ENCODE peak calls at places on chromosomes 7 and 10, in seven cellular contexts. Q is stomach, E is SK-N-SH, D is GM23338, X is transverse colon, L is HL-60, N is vagina. C is an unnamed sample. For H3K27me3, the result is how much of the 10 kb centered on the place peaks cover.

GRCh38 chr7:69334706-69335105 is 263.6 kb upstream of the AUTS2 start:
- DNase-seq in Q (no peak), E (no peak), D (no peak), X (no peak), L (no peak), N (no peak), C (no peak)

GRCh38 chr7:147541261-147541660 is 1049.3 kb upstream of the C7orf33 start:
- DNase-seq in Q (no peak), E (no peak), D (no peak), X (no peak), L (no peak), N (no peak), C (no peak)

GRCh38 chr7:89687266-89687665 is 467.0 kb upstream of the STEAP1 start:
- DNase-seq in Q (no peak), E (no peak), D (no peak), X (no peak), L (no peak), N (no peak), C (no peak)

GRCh38 chr7:85851571-85852193 is 664.8 kb upstream of the SEMA3D start:
- DNase-seq in Q (no peak), E (peak), D (peak), X (no peak), L (no peak), N (no peak), C (no peak)

GRCh38 chr10:118990326-118990725 is 39.2 kb upstream of the NANOS1 start:
- DNase-seq in Q (no peak), E (no peak), D (no peak), X (no peak), L (no peak), N (no peak), C (no peak)

GRCh38 chr10:116271593-116272496 is 1.2 kb downstream of the GFRA1 start:
- DNase-seq in Q (no peak), E (peak), D (peak), X (no peak), L (no peak), N (no peak), C (peak)

GRCh38 chr7:5086256-5086655 is 40.6 kb downstream of the RBAK start:
- DNase-seq in Q (no peak), E (no peak), D (no peak), X (no peak), L (no peak), N (no peak), C (no peak)

GRCh38 chr7:7931626-7932025 is 37.0 kb upstream of the GLCCI1 start:
- DNase-seq in Q (no peak), E (no peak), D (no peak), X (no peak), L (no peak), N (no peak), C (no peak)

GRCh38 chr7:7490003-7490402 is 45.7 kb downstream of the COL28A1 start:
- DNase-seq in Q (no peak), E (no peak), D (no peak), X (no peak), L (no peak), N (no peak), C (no peak)

GRCh38 chr7:55964261-55964801 is at the start of gene NIPSNAP2:
- DNase-seq in Q (peak), E (peak), D (peak), X (peak), L (peak), N (no peak), C (peak)

GRCh38 chr7:38463277-38464224 is 167.6 kb downstream of the AMPH start:
- DNase-seq in Q (peak), E (no peak), D (no peak), X (peak), L (no peak), N (no peak), C (peak)

GRCh38 chr7:149284850-149285580 is 23.0 kb downstream of the ZNF783 start:
- DNase-seq in Q (peak), E (peak), D (peak), X (peak), L (peak), N (peak), C (peak)

GRCh38 chr7:152887191-152887590 is 127.6 kb downstream of the ACTR3B start:
- DNase-seq in Q (peak), E (no peak), D (no peak), X (no peak), L (no peak), N (no peak), C (no peak)

GRCh38 chr7:112157072-112157471 is 49.1 kb downstream of the DOCK4 start:
- DNase-seq in Q (no peak), E (no peak), D (no peak), X (no peak), L (no peak), N (no peak), C (no peak)

GRCh38 chr10:22825841-22826240 is 102.0 kb upstream of the ARMC3 start:
- DNase-seq in Q (no peak), E (peak), D (peak), X (peak), L (no peak), N (no peak), C (no peak)

GRCh38 chr10:97333601-97334369 is 744 bp downstream of the FRAT2 start:
- DNase-seq in Q (peak), E (peak), D (peak), X (peak), L (peak), N (no peak), C (peak)

GRCh38 chr10:69741671-69742355 is 59.9 kb upstream of the COL13A1 start:
- DNase-seq in Q (no peak), E (no peak), D (no peak), X (no peak), L (no peak), N (no peak), C (no peak)

GRCh38 chr7:91239171-91239604 is 25.0 kb upstream of the FZD1 start:
- DNase-seq in Q (no peak), E (no peak), D (no peak), X (no peak), L (peak), N (no peak), C (no peak)

GRCh38 chr7:66790219-66790618 is 49.7 kb downstream of the RABGEF1 start:
- DNase-seq in Q (no peak), E (no peak), D (no peak), X (no peak), L (no peak), N (no peak), C (no peak)

GRCh38 chr7:116857052-116857451 is 5.3 kb upstream of the CAPZA2 start:
- DNase-seq in Q (no peak), E (no peak), D (peak), X (no peak), L (no peak), N (no peak), C (no peak)

GRCh38 chr7:47610506-47611044 is 28.7 kb upstream of the TNS3 start:
- DNase-seq in Q (no peak), E (no peak), D (no peak), X (no peak), L (no peak), N (no peak), C (no peak)

GRCh38 chr7:86598721-86599120 is 45.0 kb upstream of the GRM3 start:
- DNase-seq in Q (no peak), E (no peak), D (peak), X (no peak), L (no peak), N (no peak), C (no peak)

GRCh38 chr10:132616170-132616994 is 78.8 kb downstream of the INPP5A start:
- DNase-seq in Q (no peak), E (no peak), D (no peak), X (no peak), L (no peak), N (no peak), C (no peak)

GRCh38 chr7:86600506-86601290 is 43.0 kb upstream of the GRM3 start:
- DNase-seq in Q (no peak), E (no peak), D (peak), X (no peak), L (no peak), N (no peak), C (no peak)

GRCh38 chr7:154910977-154911376 is 91.9 kb downstream of the PAXIP1 start:
- DNase-seq in Q (no peak), E (no peak), D (no peak), X (no peak), L (no peak), N (no peak), C (no peak)

GRCh38 chr7:106620681-106621080 is 40.3 kb downstream of the CCDC71L start:
- DNase-seq in Q (no peak), E (no peak), D (no peak), X (no peak), L (no peak), N (no peak), C (no peak)

GRCh38 chr7:2968176-2968575 is 75.5 kb downstream of the CARD11 start:
- DNase-seq in Q (peak), E (no peak), D (no peak), X (no peak), L (no peak), N (no peak), C (peak)

GRCh38 chr10:30770229-30770628 is 140.7 kb upstream of the LYZL2 start:
- DNase-seq in Q (no peak), E (no peak), D (no peak), X (no peak), L (no peak), N (no peak), C (no peak)

GRCh38 chr7:70028620-70029019 is 430.3 kb downstream of the AUTS2 start:
- DNase-seq in Q (no peak), E (no peak), D (no peak), X (no peak), L (no peak), N (no peak), C (no peak)

GRCh38 chr10:128286413-128287097 is 160.3 kb upstream of the MKI67 start:
- DNase-seq in Q (no peak), E (peak), D (peak), X (no peak), L (no peak), N (no peak), C (no peak)

GRCh38 chr7:113100091-113100723 is 13.6 kb upstream of the GPR85 start:
- DNase-seq in Q (peak), E (peak), D (no peak), X (no peak), L (no peak), N (no peak), C (peak)

GRCh38 chr10:48839809-48840679 is 99.6 kb downstream of the LRRC18 start:
- DNase-seq in Q (no peak), E (no peak), D (no peak), X (no peak), L (no peak), N (no peak), C (no peak)

GRCh38 chr10:33032354-33033254 is 74.6 kb upstream of the ITGB1 start:
- DNase-seq in Q (no peak), E (no peak), D (no peak), X (no peak), L (no peak), N (no peak), C (no peak)

GRCh38 chr7:130364446-130364845 is 15.8 kb upstream of the CPA1 start:
- DNase-seq in Q (no peak), E (no peak), D (no peak), X (no peak), L (no peak), N (no peak), C (peak)

GRCh38 chr7:151115121-151115835 is 29.0 kb downstream of the AGAP3 start:
- DNase-seq in Q (no peak), E (peak), D (peak), X (no peak), L (no peak), N (no peak), C (no peak)

GRCh38 chr7:48887500-48887899 is 36.8 kb upstream of the CDC14C start:
- DNase-seq in Q (no peak), E (no peak), D (no peak), X (no peak), L (no peak), N (no peak), C (no peak)

GRCh38 chr10:68876246-68876918 is 24.7 kb upstream of the DDX50 start:
- DNase-seq in Q (no peak), E (no peak), D (no peak), X (peak), L (no peak), N (no peak), C (no peak)

GRCh38 chr10:116723428-116724281 is 18.7 kb downstream of the HSPA12A start:
- DNase-seq in Q (no peak), E (no peak), D (no peak), X (no peak), L (no peak), N (no peak), C (peak)

GRCh38 chr10:129955591-129956284 is 8.3 kb downstream of the EBF3 start:
- DNase-seq in Q (no peak), E (no peak), D (no peak), X (no peak), L (no peak), N (no peak), C (no peak)

DNA sequence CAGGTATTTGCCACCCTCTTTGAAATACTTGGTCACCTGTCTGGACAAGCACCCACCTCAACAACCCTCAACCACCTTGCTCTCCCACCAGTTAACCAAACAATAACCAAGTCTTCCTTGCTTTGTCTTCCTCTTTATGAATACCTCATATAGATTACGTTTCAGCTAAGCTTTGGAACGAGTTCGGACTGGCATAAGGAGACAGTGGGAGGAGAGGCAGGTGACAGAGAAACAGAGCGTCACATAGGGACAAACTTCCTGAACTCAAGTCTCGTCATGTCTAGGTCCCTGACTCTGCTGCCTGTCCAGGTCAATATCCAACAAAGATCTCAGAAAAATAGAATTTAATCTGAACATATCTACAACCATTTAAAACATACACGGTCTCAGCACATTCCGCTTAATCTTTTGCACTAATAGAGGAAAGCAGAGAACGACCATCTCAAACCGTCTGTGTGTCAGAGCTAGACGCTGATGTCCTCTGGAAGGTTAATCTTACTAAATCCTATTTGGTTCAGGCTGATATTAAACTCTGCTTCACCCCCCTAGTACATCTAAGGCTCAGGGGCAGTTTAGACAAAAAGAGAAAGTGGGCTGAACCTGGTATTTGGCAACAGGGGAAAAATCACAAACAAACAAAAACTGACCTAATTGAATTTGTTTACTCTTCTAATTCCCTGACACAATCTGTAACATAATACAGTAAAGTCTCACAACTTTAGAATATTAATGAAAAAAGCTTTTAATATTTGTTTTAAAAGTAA is 26.4 kb upstream of the SVOPL start:
- DNase-seq in Q (no peak), E (no peak), D (no peak), X (no peak), L (no peak), N (no peak), C (no peak)
- TF ChIP-seq POLR2AphosphoS5 in Q (no peak), E (no peak), D (no peak), X (no peak), L (no peak), N (no peak), C (no peak)

GRCh38 chr10:77191324-77192049 is 446.1 kb downstream of the KCNMA1 start:
- DNase-seq in Q (no peak), E (no peak), D (no peak), X (no peak), L (no peak), N (no peak), C (no peak)
- H3K27me3 ChIP-seq in Q (under half), E (under half), D (under half), X (under half), L (under half), N (under half), C (under half)

GRCh38 chr10:58435297-58435696 is 50.1 kb downstream of the TFAM start:
- DNase-seq in Q (no peak), E (no peak), D (peak), X (peak), L (no peak), N (no peak), C (no peak)
- TF ChIP-seq POLR2AphosphoS5 in Q (no peak), E (no peak), D (no peak), X (no peak), L (no peak), N (no peak), C (peak)

GRCh38 chr7:14418633-14419032 is 429.2 kb upstream of the ETV1 start:
- DNase-seq in Q (no peak), E (no peak), D (no peak), X (no peak), L (no peak), N (no peak), C (no peak)

GRCh38 chr7:14424675-14425074 is 435.2 kb upstream of the ETV1 start:
- DNase-seq in Q (no peak), E (no peak), D (no peak), X (no peak), L (no peak), N (no peak), C (no peak)

GRCh38 chr7:14414274-14414986 is 425.0 kb upstream of the ETV1 start:
- DNase-seq in Q (no peak), E (no peak), D (no peak), X (no peak), L (no peak), N (no peak), C (no peak)

GRCh38 chr7:14420768-14421167 is 431.3 kb upstream of the ETV1 start:
- DNase-seq in Q (no peak), E (no peak), D (peak), X (no peak), L (no peak), N (no peak), C (no peak)

DNA sequence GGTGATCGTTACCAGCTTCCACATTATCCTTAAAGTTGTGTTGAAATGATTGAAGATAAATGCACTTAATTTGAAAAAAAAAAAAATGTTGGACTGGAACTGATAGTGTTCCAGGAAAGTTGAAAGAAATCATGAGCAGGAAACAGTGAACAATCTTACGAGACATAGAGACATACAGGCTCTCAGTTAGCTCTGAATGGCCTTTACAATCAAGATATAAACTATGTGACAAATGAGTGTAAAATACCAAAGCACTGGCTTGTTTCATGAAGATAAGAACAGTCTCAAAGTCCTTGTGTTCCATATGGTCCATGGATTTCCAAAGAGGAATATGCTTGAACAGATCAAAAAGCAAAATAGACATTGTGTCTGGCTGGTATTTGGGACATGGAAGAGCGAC is 430.1 kb upstream of the ETV1 start:
- DNase-seq in Q (no peak), E (no peak), D (no peak), X (no peak), L (no peak), N (no peak), C (no peak)
- H3K27me3 ChIP-seq in Q (under half), E (under half), D (under half), X (under half), L (under half), N (under half), C (under half)

GRCh38 chr10:113562108-113562507 is 9.3 kb downstream of the HABP2 start:
- DNase-seq in Q (no peak), E (no peak), D (no peak), X (no peak), L (no peak), N (no peak), C (no peak)

GRCh38 chr10:113561214-113561613 is 8.4 kb downstream of the HABP2 start:
- DNase-seq in Q (no peak), E (no peak), D (no peak), X (no peak), L (no peak), N (no peak), C (no peak)

GRCh38 chr10:113557389-113558321 is 4.8 kb downstream of the HABP2 start:
- DNase-seq in Q (no peak), E (peak), D (peak), X (no peak), L (no peak), N (no peak), C (no peak)

GRCh38 chr10:113558336-113558735 is 5.5 kb downstream of the HABP2 start:
- DNase-seq in Q (no peak), E (no peak), D (peak), X (no peak), L (no peak), N (no peak), C (no peak)

GRCh38 chr10:113560071-113560470 is 7.2 kb downstream of the HABP2 start:
- DNase-seq in Q (no peak), E (no peak), D (no peak), X (no peak), L (no peak), N (no peak), C (no peak)
- TF ChIP-seq POLR2AphosphoS5 in Q (no peak), E (no peak), D (no peak), X (no peak), L (no peak), N (no peak), C (no peak)

GRCh38 chr10:60853107-60853506 is 74.8 kb downstream of the CDK1 start:
- DNase-seq in Q (no peak), E (no peak), D (no peak), X (no peak), L (no peak), N (no peak), C (no peak)

GRCh38 chr10:60849217-60849616 is 70.9 kb downstream of the CDK1 start:
- DNase-seq in Q (no peak), E (no peak), D (no peak), X (no peak), L (no peak), N (no peak), C (no peak)

GRCh38 chr10:60849762-60850161 is 71.5 kb downstream of the CDK1 start:
- DNase-seq in Q (no peak), E (no peak), D (no peak), X (no peak), L (no peak), N (no peak), C (no peak)

GRCh38 chr10:60856405-60856804 is 78.1 kb downstream of the CDK1 start:
- DNase-seq in Q (no peak), E (no peak), D (no peak), X (no peak), L (no peak), N (no peak), C (no peak)

DNA sequence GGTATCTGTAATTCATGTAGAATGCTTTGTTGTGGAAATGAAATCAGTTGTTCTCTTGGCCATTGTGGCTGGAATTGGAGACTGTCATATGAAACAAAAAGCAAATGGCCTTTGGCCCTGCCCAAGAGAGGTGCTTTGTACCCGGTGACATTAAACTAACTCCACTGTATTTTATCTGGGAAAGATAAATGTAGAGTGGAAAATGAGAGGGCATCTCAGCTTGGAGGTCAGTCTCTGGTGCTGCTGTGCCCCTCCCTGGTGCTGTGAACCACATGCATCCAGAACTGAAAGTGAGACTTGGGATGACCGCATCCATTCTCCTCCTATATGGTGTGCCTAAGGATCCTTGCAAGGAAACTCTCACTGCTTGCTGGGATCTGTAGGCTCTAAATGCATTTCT is 75.4 kb downstream of the CDK1 start:
- DNase-seq in Q (no peak), E (no peak), D (no peak), X (no peak), L (no peak), N (no peak), C (no peak)
- H3K27me3 ChIP-seq in Q (under half), E (under half), D (under half), X (under half), L (under half), N (under half), C (under half)